ENCODE peak calls at places on chromosomes 2 and 18, in six cellular contexts. E, A, F, S, K and B are unnamed samples.

GRCh38 chr2:135029481-135030134 is 17.6 kb downstream of the MAP3K19 start:
- ATAC-seq in A (no peak), E (no peak), S (no peak), F (peak), K (no peak), B (no peak)

GRCh38 chr18:3520230-3521085 is 70.5 kb downstream of the TGIF1 start:
- ATAC-seq in E (no peak), A (no peak), S (no peak), K (peak), F (no peak), B (no peak)

GRCh38 chr2:14418110-14418509 is 214.4 kb upstream of the LRATD1 start:
- ATAC-seq in K (no peak), E (no peak), A (no peak), S (peak), F (no peak), B (no peak)

GRCh38 chr2:102014041-102014345 is 22.2 kb downstream of the IL1R2 start:
- ATAC-seq in F (no peak), E (no peak), A (no peak), K (no peak), S (peak), B (no peak)

GRCh38 chr2:231362785-231363184 is 32.7 kb upstream of the B3GNT7 start:
- ATAC-seq in K (no peak), A (peak), E (no peak), F (no peak), S (no peak), B (no peak)

GRCh38 chr2:39762448-39762847 is 16.6 kb downstream of the THUMPD2 start:
- ATAC-seq in K (no peak), E (no peak), F (no peak), S (no peak), A (no peak), B (no peak)

GRCh38 chr2:77086478-77086877 is 435.7 kb downstream of the LRRTM4 start:
- ATAC-seq in F (no peak), A (no peak), K (no peak), S (no peak), E (no peak), B (no peak)

GRCh38 chr18:12884521-12885323 is 685 bp upstream of the PTPN2 start:
- ATAC-seq in F (no peak), K (no peak), A (no peak), S (no peak), E (no peak), B (no peak)

GRCh38 chr2:171745141-171745540 is 57.9 kb downstream of the DYNC1I2 start:
- ATAC-seq in S (no peak), K (no peak), F (no peak), A (no peak), E (no peak), B (no peak)

GRCh38 chr2:20065885-20066602 is 14.6 kb upstream of the LAPTM4A start:
- ATAC-seq in F (peak), A (no peak), E (peak), S (peak), K (peak), B (peak)

GRCh38 chr18:60865801-60866200 is 467.4 kb upstream of the CDH20 start:
- ATAC-seq in A (no peak), F (no peak), E (no peak), S (no peak), K (no peak), B (no peak)

GRCh38 chr18:5457467-5457957 is 86.3 kb downstream of the EPB41L3 start:
- ATAC-seq in A (no peak), E (no peak), S (no peak), F (peak), K (no peak), B (no peak)

GRCh38 chr2:177724398-177725287 is 332.1 kb downstream of the AGPS start:
- ATAC-seq in S (peak), F (peak), E (peak), A (peak), K (peak), B (no peak)

GRCh38 chr2:54969295-54969939 is 80.8 kb downstream of the RTN4 start:
- ATAC-seq in A (no peak), S (no peak), F (no peak), K (peak), E (no peak), B (no peak)

GRCh38 chr18:75879196-75879595 is 451.7 kb upstream of the SMIM21 start:
- ATAC-seq in E (no peak), A (no peak), K (no peak), S (no peak), F (no peak), B (no peak)

GRCh38 chr18:55419939-55420664 is 167.9 kb downstream of the TCF4 start:
- ATAC-seq in S (peak), E (no peak), F (no peak), A (no peak), K (no peak), B (no peak)

GRCh38 chr2:182078988-182079602 is 93.4 kb downstream of the PPP1R1C start:
- ATAC-seq in E (no peak), S (no peak), A (no peak), F (no peak), K (no peak), B (no peak)

GRCh38 chr2:54814367-54815155 is 91.1 kb downstream of the EML6 start:
- ATAC-seq in K (no peak), A (no peak), S (no peak), E (no peak), F (no peak), B (no peak)

GRCh38 chr2:69645926-69646325 is 2.4 kb upstream of the AAK1 start:
- ATAC-seq in F (no peak), A (no peak), K (no peak), S (no peak), E (no peak), B (no peak)

GRCh38 chr2:150639917-150640538 is 152.6 kb upstream of the RND3 start:
- ATAC-seq in S (no peak), A (peak), K (no peak), F (no peak), E (no peak), B (no peak)

GRCh38 chr2:36671731-36672130 is 24.8 kb upstream of the VIT start:
- ATAC-seq in S (no peak), F (no peak), A (no peak), K (no peak), E (no peak), B (no peak)

GRCh38 chr2:56334622-56335021 is 150.8 kb downstream of the CCDC85A start:
- ATAC-seq in S (no peak), A (peak), K (no peak), F (no peak), E (no peak), B (no peak)

GRCh38 chr2:27830616-27831120 is 59.1 kb downstream of the MRPL33 start:
- ATAC-seq in S (no peak), A (no peak), K (no peak), F (no peak), E (no peak), B (no peak)

GRCh38 chr2:142989276-142990204 is 112.1 kb downstream of the KYNU start:
- ATAC-seq in F (peak), A (peak), S (peak), K (no peak), E (peak), B (no peak)

GRCh38 chr18:23540867-23541266 is 37.6 kb downstream of the RMC1 start:
- ATAC-seq in E (no peak), A (peak), F (no peak), K (peak), S (peak), B (no peak)

GRCh38 chr2:238879621-238880377 is 31.9 kb downstream of the TWIST2 start:
- ATAC-seq in E (no peak), S (no peak), F (peak), K (no peak), A (no peak), B (no peak)

GRCh38 chr2:33340265-33340664 is 136.2 kb upstream of the RASGRP3 start:
- ATAC-seq in A (peak), F (no peak), E (no peak), S (no peak), K (no peak), B (peak)

GRCh38 chr18:51619283-51619682 is 421.8 kb upstream of the MEX3C start:
- ATAC-seq in F (no peak), A (no peak), K (no peak), E (no peak), S (no peak), B (no peak)

GRCh38 chr2:195322324-195322723 is 334.7 kb upstream of the SLC39A10 start:
- ATAC-seq in F (no peak), K (peak), S (no peak), E (no peak), A (no peak), B (no peak)

GRCh38 chr2:128325665-128326181 is 7.1 kb upstream of the HS6ST1 start:
- ATAC-seq in A (no peak), S (no peak), E (no peak), F (peak), K (no peak), B (peak)

GRCh38 chr2:54603357-54603756 is 120.1 kb upstream of the EML6 start:
- ATAC-seq in S (peak), A (no peak), E (no peak), K (no peak), F (no peak), B (no peak)

GRCh38 chr2:192604295-192604694 is 409.6 kb upstream of the TMEFF2 start:
- ATAC-seq in S (peak), A (no peak), F (peak), E (peak), K (no peak), B (no peak)

GRCh38 chr2:44964704-44965343 is 23.3 kb downstream of the SIX3 start:
- ATAC-seq in K (peak), E (peak), F (peak), S (peak), A (peak), B (no peak)

GRCh38 chr2:172181840-172182239 is 79.1 kb upstream of the DLX2 start:
- ATAC-seq in E (peak), F (no peak), S (no peak), K (peak), A (no peak), B (no peak)

GRCh38 chr18:26579941-26580618 is 31.7 kb upstream of the KCTD1 start:
- ATAC-seq in K (no peak), A (peak), F (no peak), E (peak), S (no peak), B (no peak)

GRCh38 chr18:26574958-26575864 is 26.9 kb upstream of the KCTD1 start:
- ATAC-seq in K (peak), S (peak), A (peak), F (peak), E (peak), B (peak)

GRCh38 chr18:26575865-26576217 is 27.5 kb upstream of the KCTD1 start:
- ATAC-seq in K (peak), F (peak), S (no peak), E (peak), A (no peak), B (no peak)
- H3K4me3 ChIP-seq in K (no peak), F (no peak), S (no peak), E (peak), A (peak), B (peak)

GRCh38 chr2:60439219-60439974 is 114.1 kb downstream of the BCL11A start:
- ATAC-seq in A (peak), F (peak), K (peak), S (peak), E (peak), B (peak)
- TF ChIP-seq POLR2AphosphoS5 in A (no peak), F (no peak), K (no peak), S (peak), E (no peak), B (no peak)

GRCh38 chr2:70978388-70979357 is at the start of gene ANKRD53:
- ATAC-seq in A (peak), K (no peak), E (no peak), S (peak), F (peak), B (peak)
- TF ChIP-seq POLR2A in A (no peak), K (no peak), E (no peak), S (no peak), F (no peak), B (no peak)

GRCh38 chr2:200335657-200336056 is 29.2 kb downstream of the SPATS2L start:
- ATAC-seq in E (no peak), S (no peak), K (no peak), A (no peak), F (peak), B (no peak)

GRCh38 chr2:200340527-200341224 is 34.2 kb downstream of the SPATS2L start:
- ATAC-seq in A (no peak), S (no peak), E (no peak), F (peak), K (no peak), B (no peak)

GRCh38 chr2:200338692-200339091 is 32.2 kb downstream of the SPATS2L start:
- ATAC-seq in A (peak), E (no peak), F (no peak), K (no peak), S (no peak), B (no peak)

GRCh38 chr2:200336980-200337615 is 30.6 kb downstream of the SPATS2L start:
- ATAC-seq in E (peak), A (no peak), S (no peak), F (no peak), K (no peak), B (no peak)

DNA sequence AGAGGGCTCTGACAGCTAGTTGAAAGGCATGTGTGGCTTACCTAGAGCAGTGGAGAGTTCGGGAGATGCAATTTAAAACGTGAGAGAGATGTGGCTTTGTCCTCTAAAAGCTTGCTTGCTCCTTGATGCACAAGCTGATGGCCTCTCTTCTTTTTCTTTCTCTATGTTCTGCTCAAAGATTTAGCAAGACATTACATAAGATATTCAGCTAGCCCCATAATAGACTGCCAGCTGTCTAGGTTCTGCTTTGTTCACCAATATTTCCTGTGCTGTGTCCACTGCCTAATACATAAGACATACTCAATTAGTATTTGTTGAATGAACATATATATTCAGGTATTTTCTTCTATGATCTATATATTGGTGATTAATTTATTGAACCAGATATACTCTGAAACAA is 31.1 kb downstream of the SPATS2L start:
- ATAC-seq in S (no peak), F (no peak), K (no peak), E (no peak), A (peak), B (peak)
- H3K4me3 ChIP-seq in S (no peak), F (no peak), K (no peak), E (no peak), A (no peak), B (no peak)

DNA sequence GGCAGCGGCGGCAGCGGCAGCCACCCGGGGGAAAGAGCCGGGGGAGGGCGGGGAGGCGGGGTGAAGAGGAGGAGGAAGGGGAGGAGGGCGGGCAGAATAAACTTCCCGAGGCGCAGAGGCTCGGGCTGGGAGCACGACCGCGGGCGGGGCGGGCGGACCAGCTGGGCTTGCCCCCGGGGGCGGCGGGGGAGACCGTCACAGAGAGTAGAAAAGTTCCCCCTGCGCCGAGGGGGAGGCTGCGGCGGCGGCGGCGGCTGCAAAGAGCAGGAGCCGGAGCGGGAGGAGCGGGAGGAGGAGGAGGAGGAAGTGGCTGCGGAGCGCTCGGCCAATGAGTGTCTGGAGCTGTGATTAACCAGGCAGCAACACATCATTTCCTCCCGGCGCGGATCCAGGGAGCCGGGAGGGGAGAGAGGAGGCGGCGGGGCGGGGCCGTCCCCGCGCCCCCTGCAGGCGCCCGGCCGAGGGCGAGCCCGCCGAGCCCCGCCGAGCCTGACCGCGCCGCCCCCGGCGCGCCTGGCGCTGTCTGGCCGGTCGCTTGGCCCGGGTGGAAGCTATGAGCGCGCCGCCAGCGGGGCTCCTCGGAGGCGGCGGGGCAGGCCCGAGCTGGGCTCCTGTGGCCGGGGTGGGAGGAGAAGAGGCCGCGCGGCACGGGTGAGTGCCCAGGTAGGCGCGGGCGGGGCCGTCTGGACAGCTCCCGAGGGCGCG is at the start of gene ACVR1:
- ATAC-seq in S (peak), F (peak), E (peak), A (peak), K (peak), B (peak)
- TF ChIP-seq POLR2AphosphoS5 in S (no peak), F (peak), E (peak), A (peak), K (peak), B (peak)

GRCh38 chr2:237617305-237617982 is 9.9 kb upstream of the LRRFIP1 start:
- ATAC-seq in E (no peak), F (no peak), A (peak), K (no peak), S (no peak), B (peak)
- TF ChIP-seq POLR2A in E (no peak), F (no peak), A (no peak), K (no peak), S (no peak), B (no peak)

GRCh38 chr2:237675326-237675725 is 47.9 kb downstream of the LRRFIP1 start:
- ATAC-seq in F (no peak), E (no peak), S (no peak), A (no peak), K (no peak), B (no peak)
- H3K4me3 ChIP-seq in F (no peak), E (no peak), S (peak), A (peak), K (no peak), B (no peak)

GRCh38 chr2:18373664-18374063 is 186.8 kb downstream of the RDH14 start:
- ATAC-seq in K (no peak), A (no peak), E (no peak), F (no peak), S (no peak), B (no peak)
- TF ChIP-seq POLR2AphosphoS5 in K (no peak), A (no peak), E (no peak), F (no peak), S (no peak), B (no peak)

DNA sequence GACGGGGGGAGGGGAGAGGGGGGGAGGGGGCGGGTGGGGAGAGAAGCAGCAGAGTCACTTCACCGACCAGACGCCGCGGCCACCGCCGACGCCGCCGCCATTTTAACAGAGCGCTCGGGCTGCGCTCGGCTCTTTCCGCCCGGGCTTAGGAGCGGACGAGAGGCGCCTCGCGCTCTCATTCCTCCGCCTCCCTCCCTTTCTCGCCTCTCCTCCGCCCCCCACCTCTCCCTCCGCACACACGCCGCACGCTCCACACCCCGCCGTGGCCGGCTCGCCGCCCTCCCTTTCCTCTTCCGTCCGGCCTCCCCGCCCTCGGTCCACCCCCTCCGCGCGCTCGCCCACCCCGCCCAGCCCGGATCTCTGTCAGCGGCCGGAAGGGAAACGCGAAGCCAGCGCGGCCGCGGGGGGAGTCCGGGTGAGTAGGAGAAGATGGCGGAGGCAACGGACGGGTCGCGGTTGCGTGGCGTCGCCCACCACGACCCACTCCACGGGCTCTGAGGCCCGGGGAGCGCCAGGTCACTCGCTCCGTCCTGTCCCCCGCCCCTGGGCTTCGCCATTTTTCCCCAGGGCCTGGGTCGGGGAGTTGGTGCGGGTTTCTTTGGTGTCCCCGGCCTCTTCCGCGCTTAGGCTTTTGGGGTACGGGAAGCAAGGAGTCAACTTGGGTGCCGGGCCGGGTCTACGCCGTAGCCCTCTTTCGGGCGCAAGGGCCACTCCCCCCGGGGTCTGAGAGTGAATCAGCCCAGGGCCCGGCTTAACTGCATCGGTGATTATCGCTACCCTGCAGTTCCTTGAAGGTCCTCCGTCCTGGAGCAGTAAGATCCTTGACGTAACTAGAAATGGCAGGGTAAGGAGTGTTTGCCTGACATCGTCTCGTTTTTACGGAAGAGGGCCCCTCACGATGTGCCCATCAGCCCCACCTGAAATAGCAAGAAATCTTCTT is at the start of gene USP34:
- ATAC-seq in F (peak), S (peak), A (peak), K (peak), E (peak), B (peak)
- TF ChIP-seq POLR2A in F (peak), S (peak), A (peak), K (peak), E (peak), B (peak)